ENCODE peak calls at places on chromosomes 12 and 14, in seven cellular contexts. P is activated T-helper 1 cell treated with anti-CD3 and anti-CD28 coated beads, Interleukin-2, amount 50 U/mL, for 16 hours; B is Daoy; D is activated CD4-positive, alpha-beta T cell treated with anti-CD3 and anti-CD28 coated beads, Interleukin-2, amount 50 U/mL, for 1 hour; F is H7; L is KG1; Z is lower leg skin. M is an unnamed sample.

GRCh38 chr12:28709996-28710685 is 438.9 kb upstream of the FAR2 start:
- DNase-seq in P (no peak), B (no peak), D (no peak), F (no peak), L (no peak), Z (no peak), M (no peak)

GRCh38 chr12:91920276-91920675 is 225.4 kb downstream of the BTG1 start:
- DNase-seq in P (no peak), B (peak; percentile 11), D (no peak), F (no peak), L (no peak), Z (no peak), M (no peak)

GRCh38 chr12:112674539-112674938 is 117.0 kb upstream of the RPH3A start:
- DNase-seq in P (no peak), B (no peak), D (no peak), F (no peak), L (no peak), Z (no peak), M (no peak)

GRCh38 chr14:82720931-82721330 is 1187.3 kb upstream of the SEL1L start:
- DNase-seq in P (no peak), B (no peak), D (no peak), F (no peak), L (no peak), Z (no peak), M (no peak)

GRCh38 chr12:34033628-34034296 is 11.5 kb downstream of the ALG10 start:
- DNase-seq in P (no peak), B (peak; percentile 15), D (no peak), F (no peak), L (peak; percentile 29), Z (no peak), M (peak; percentile 42)

GRCh38 chr14:100525615-100526014 is 61.6 kb downstream of the BEGAIN start:
- DNase-seq in P (no peak), B (no peak), D (no peak), F (no peak), L (no peak), Z (peak; percentile 76), M (no peak)

GRCh38 chr12:89789862-89790261 is 81.2 kb upstream of the ATP2B1 start:
- DNase-seq in P (no peak), B (no peak), D (no peak), F (no peak), L (no peak), Z (no peak), M (no peak)

GRCh38 chr14:45906257-45906656 is 653.3 kb upstream of the MIS18BP1 start:
- DNase-seq in P (no peak), B (no peak), D (no peak), F (no peak), L (no peak), Z (no peak), M (no peak)

M was measured in CD4-positive, CD25-positive, alpha-beta regulatory T cell.